ENCODE peak calls at places on chromosomes 6 and 20, in nine cellular contexts. One of them, this sample, is unnamed.
A peak's percentile ranks its signal among the peaks of the same experiment; 100 is the strongest.

GRCh38 chr20:23710771-23711170 is 21.9 kb upstream of the CST4 start:
- DNase-seq in Peyer's patch: no peak
- DNase-seq in ovary: no peak
- DNase-seq in SJSA1: no peak
- DNase-seq in heart right ventricle: no peak
- DNase-seq in CD8-positive, alpha-beta T cell: no peak
- DNase-seq in lung: no peak
- DNase-seq in effector memory CD4-positive, alpha-beta T cell: no peak
- DNase-seq in heart left ventricle: no peak
- DNase-seq in this sample: no peak

GRCh38 chr6:45713981-45714685 is 301.5 kb downstream of the CLIC5 start:
- DNase-seq in CD8-positive, alpha-beta T cell: no peak
- DNase-seq in ovary: no peak
- DNase-seq in Peyer's patch: no peak
- DNase-seq in SJSA1: no peak
- DNase-seq in heart right ventricle: no peak
- DNase-seq in heart left ventricle: no peak
- DNase-seq in effector memory CD4-positive, alpha-beta T cell: no peak
- DNase-seq in lung: no peak
- DNase-seq in this sample: no peak

GRCh38 chr6:28390688-28391087 is 8.9 kb downstream of the ZSCAN12 start:
- DNase-seq in heart right ventricle: no peak
- DNase-seq in CD8-positive, alpha-beta T cell: no peak
- DNase-seq in effector memory CD4-positive, alpha-beta T cell: no peak
- DNase-seq in ovary: no peak
- DNase-seq in lung: no peak
- DNase-seq in SJSA1: no peak
- DNase-seq in heart left ventricle: no peak
- DNase-seq in Peyer's patch: no peak
- DNase-seq in this sample: no peak

GRCh38 chr6:52829046-52829817 is 11.4 kb downstream of the GSTA5 start:
- DNase-seq in ovary: no peak
- DNase-seq in heart right ventricle: no peak
- DNase-seq in effector memory CD4-positive, alpha-beta T cell: no peak
- DNase-seq in SJSA1: no peak
- DNase-seq in CD8-positive, alpha-beta T cell: no peak
- DNase-seq in Peyer's patch: no peak
- DNase-seq in lung: no peak
- DNase-seq in heart left ventricle: no peak
- DNase-seq in this sample: no peak

GRCh38 chr6:118708736-118709135 is 57.3 kb upstream of the CEP85L start:
- DNase-seq in CD8-positive, alpha-beta T cell: no peak
- DNase-seq in lung: no peak
- DNase-seq in SJSA1: no peak
- DNase-seq in heart right ventricle: no peak
- DNase-seq in heart left ventricle: no peak
- DNase-seq in effector memory CD4-positive, alpha-beta T cell: no peak
- DNase-seq in Peyer's patch: no peak
- DNase-seq in ovary: no peak
- DNase-seq in this sample: no peak

GRCh38 chr6:160079686-160080043 is 42.0 kb upstream of the SLC22A1 start:
- DNase-seq in SJSA1: no peak
- DNase-seq in heart right ventricle: no peak
- DNase-seq in heart left ventricle: no peak
- DNase-seq in ovary: no peak
- DNase-seq in CD8-positive, alpha-beta T cell: no peak
- DNase-seq in Peyer's patch: no peak
- DNase-seq in lung: no peak
- DNase-seq in effector memory CD4-positive, alpha-beta T cell: no peak
- DNase-seq in this sample: no peak

GRCh38 chr6:160221918-160222317 is 36.7 kb downstream of the SLC22A2 start:
- DNase-seq in heart left ventricle: no peak
- DNase-seq in ovary: no peak
- DNase-seq in CD8-positive, alpha-beta T cell: no peak
- DNase-seq in heart right ventricle: no peak
- DNase-seq in Peyer's patch: no peak
- DNase-seq in lung: no peak
- DNase-seq in effector memory CD4-positive, alpha-beta T cell: no peak
- DNase-seq in SJSA1: no peak
- DNase-seq in this sample: no peak

GRCh38 chr6:150622941-150623874 is 23.5 kb downstream of the PLEKHG1 start:
- DNase-seq in Peyer's patch: peak; percentile 61
- DNase-seq in CD8-positive, alpha-beta T cell: no peak
- DNase-seq in effector memory CD4-positive, alpha-beta T cell: no peak
- DNase-seq in ovary: no peak
- DNase-seq in SJSA1: no peak
- DNase-seq in heart left ventricle: no peak
- DNase-seq in heart right ventricle: no peak
- DNase-seq in lung: no peak
- DNase-seq in this sample: peak; percentile 35

GRCh38 chr6:90413867-90414266 is 117.2 kb upstream of the BACH2 start:
- DNase-seq in SJSA1: no peak
- DNase-seq in heart left ventricle: peak; percentile 43
- DNase-seq in lung: no peak
- DNase-seq in effector memory CD4-positive, alpha-beta T cell: peak; percentile 72
- DNase-seq in ovary: peak; percentile 63
- DNase-seq in heart right ventricle: peak; percentile 28
- DNase-seq in Peyer's patch: peak; percentile 84
- DNase-seq in CD8-positive, alpha-beta T cell: peak; percentile 72
- DNase-seq in this sample: peak; percentile 80

GRCh38 chr6:114342086-114342825 is 567 bp downstream of the HS3ST5 start:
- DNase-seq in heart right ventricle: no peak
- DNase-seq in Peyer's patch: no peak
- DNase-seq in CD8-positive, alpha-beta T cell: no peak
- DNase-seq in effector memory CD4-positive, alpha-beta T cell: no peak
- DNase-seq in ovary: no peak
- DNase-seq in heart left ventricle: no peak
- DNase-seq in lung: no peak
- DNase-seq in SJSA1: peak; percentile 57
- DNase-seq in this sample: no peak

GRCh38 chr6:154848580-154848979 is 115.4 kb downstream of the SCAF8 start:
- DNase-seq in CD8-positive, alpha-beta T cell: no peak
- DNase-seq in lung: no peak
- DNase-seq in effector memory CD4-positive, alpha-beta T cell: no peak
- DNase-seq in SJSA1: no peak
- DNase-seq in Peyer's patch: no peak
- DNase-seq in ovary: no peak
- DNase-seq in heart right ventricle: no peak
- DNase-seq in heart left ventricle: no peak
- DNase-seq in this sample: no peak

GRCh38 chr20:62576815-62577214 is 65.5 kb upstream of the SLCO4A1 start:
- DNase-seq in heart right ventricle: no peak
- DNase-seq in effector memory CD4-positive, alpha-beta T cell: no peak
- DNase-seq in lung: no peak
- DNase-seq in heart left ventricle: peak; percentile 35
- DNase-seq in CD8-positive, alpha-beta T cell: no peak
- DNase-seq in ovary: no peak
- DNase-seq in SJSA1: no peak
- DNase-seq in Peyer's patch: no peak
- DNase-seq in this sample: no peak

GRCh38 chr6:32154514-32155161 is 697 bp downstream of the PPT2 start:
- DNase-seq in Peyer's patch: peak; percentile 90
- DNase-seq in SJSA1: peak; percentile 73
- DNase-seq in CD8-positive, alpha-beta T cell: peak; percentile 67
- DNase-seq in heart right ventricle: peak; percentile 66
- DNase-seq in ovary: peak; percentile 76
- DNase-seq in heart left ventricle: peak; percentile 78
- DNase-seq in lung: peak; percentile 65
- DNase-seq in effector memory CD4-positive, alpha-beta T cell: peak; percentile 41
- DNase-seq in this sample: peak; percentile 68

GRCh38 chr6:32153835-32154513 is at the start of gene PPT2:
- DNase-seq in heart left ventricle: peak; percentile 96
- DNase-seq in ovary: peak; percentile 94
- DNase-seq in CD8-positive, alpha-beta T cell: peak; percentile 79
- DNase-seq in lung: peak; percentile 68
- DNase-seq in Peyer's patch: peak; percentile 90
- DNase-seq in SJSA1: peak; percentile 90
- DNase-seq in effector memory CD4-positive, alpha-beta T cell: peak; percentile 36
- DNase-seq in heart right ventricle: peak; percentile 95
- DNase-seq in this sample: peak; percentile 68

GRCh38 chr6:32152414-32153251 is 894 bp upstream of the PRRT1 start:
- DNase-seq in SJSA1: no peak
- DNase-seq in heart left ventricle: peak; percentile 41
- DNase-seq in lung: no peak
- DNase-seq in ovary: peak; percentile 56
- DNase-seq in heart right ventricle: no peak
- DNase-seq in Peyer's patch: no peak
- DNase-seq in CD8-positive, alpha-beta T cell: no peak
- DNase-seq in effector memory CD4-positive, alpha-beta T cell: no peak
- DNase-seq in this sample: no peak

GRCh38 chr6:32151885-32152311 is at the start of gene PRRT1:
- DNase-seq in heart left ventricle: no peak
- DNase-seq in CD8-positive, alpha-beta T cell: no peak
- DNase-seq in effector memory CD4-positive, alpha-beta T cell: no peak
- DNase-seq in ovary: peak; percentile 60
- DNase-seq in lung: no peak
- DNase-seq in Peyer's patch: no peak
- DNase-seq in SJSA1: no peak
- DNase-seq in heart right ventricle: no peak
- DNase-seq in this sample: no peak

GRCh38 chr6:32153252-32153834 is 598 bp upstream of the PPT2 start:
- DNase-seq in heart right ventricle: peak; percentile 42
- DNase-seq in SJSA1: peak; percentile 56
- DNase-seq in ovary: peak; percentile 75
- DNase-seq in lung: peak; percentile 72
- DNase-seq in effector memory CD4-positive, alpha-beta T cell: no peak
- DNase-seq in Peyer's patch: peak; percentile 65
- DNase-seq in CD8-positive, alpha-beta T cell: no peak
- DNase-seq in heart left ventricle: peak; percentile 71
- DNase-seq in this sample: no peak
- H3K27me3 ChIP-seq in heart right ventricle: peaks cover 3% of the 10 kb centered on the region
- H3K27me3 ChIP-seq in SJSA1: no peaks in the 10 kb centered on the region
- H3K27me3 ChIP-seq in ovary: no peaks in the 10 kb centered on the region
- H3K27me3 ChIP-seq in lung: no peaks in the 10 kb centered on the region
- H3K27me3 ChIP-seq in effector memory CD4-positive, alpha-beta T cell: peaks cover 11% of the 10 kb centered on the region
- H3K27me3 ChIP-seq in Peyer's patch: no peaks in the 10 kb centered on the region
- H3K27me3 ChIP-seq in CD8-positive, alpha-beta T cell: no peaks in the 10 kb centered on the region
- H3K27me3 ChIP-seq in heart left ventricle: peaks cover 2% of the 10 kb centered on the region
- H3K27me3 ChIP-seq in this sample: peaks cover 6% of the 10 kb centered on the region

GRCh38 chr6:43996614-43997341 is 130.5 kb downstream of the MRPL14 start:
- DNase-seq in ovary: no peak
- DNase-seq in Peyer's patch: no peak
- DNase-seq in effector memory CD4-positive, alpha-beta T cell: no peak
- DNase-seq in heart left ventricle: no peak
- DNase-seq in lung: no peak
- DNase-seq in heart right ventricle: no peak
- DNase-seq in SJSA1: no peak
- DNase-seq in CD8-positive, alpha-beta T cell: no peak
- DNase-seq in this sample: no peak

GRCh38 chr6:43992783-43993505 is 134.3 kb downstream of the MRPL14 start:
- DNase-seq in Peyer's patch: no peak
- DNase-seq in heart left ventricle: peak; percentile 88
- DNase-seq in heart right ventricle: peak; percentile 82
- DNase-seq in CD8-positive, alpha-beta T cell: no peak
- DNase-seq in effector memory CD4-positive, alpha-beta T cell: no peak
- DNase-seq in lung: no peak
- DNase-seq in ovary: no peak
- DNase-seq in SJSA1: no peak
- DNase-seq in this sample: no peak

GRCh38 chr6:43995137-43995536 is 132.1 kb downstream of the MRPL14 start:
- DNase-seq in CD8-positive, alpha-beta T cell: no peak
- DNase-seq in Peyer's patch: no peak
- DNase-seq in ovary: no peak
- DNase-seq in heart right ventricle: no peak
- DNase-seq in heart left ventricle: no peak
- DNase-seq in SJSA1: no peak
- DNase-seq in effector memory CD4-positive, alpha-beta T cell: no peak
- DNase-seq in lung: no peak
- DNase-seq in this sample: no peak

GRCh38 chr6:43992126-43992663 is 135.1 kb downstream of the MRPL14 start:
- DNase-seq in heart right ventricle: no peak
- DNase-seq in SJSA1: no peak
- DNase-seq in Peyer's patch: no peak
- DNase-seq in lung: no peak
- DNase-seq in CD8-positive, alpha-beta T cell: no peak
- DNase-seq in heart left ventricle: no peak
- DNase-seq in effector memory CD4-positive, alpha-beta T cell: no peak
- DNase-seq in ovary: no peak
- DNase-seq in this sample: no peak

GRCh38 chr6:43993881-43994523 is 133.2 kb downstream of the MRPL14 start:
- DNase-seq in ovary: no peak
- DNase-seq in heart right ventricle: no peak
- DNase-seq in Peyer's patch: no peak
- DNase-seq in CD8-positive, alpha-beta T cell: no peak
- DNase-seq in effector memory CD4-positive, alpha-beta T cell: no peak
- DNase-seq in heart left ventricle: no peak
- DNase-seq in SJSA1: no peak
- DNase-seq in lung: no peak
- DNase-seq in this sample: no peak
- H3K27ac ChIP-seq in ovary: no peak overlapping the region
- H3K27ac ChIP-seq in heart right ventricle: peak overlapping the region; percentile 81
- H3K27ac ChIP-seq in Peyer's patch: no peak overlapping the region
- H3K27ac ChIP-seq in CD8-positive, alpha-beta T cell: no peak overlapping the region
- H3K27ac ChIP-seq in effector memory CD4-positive, alpha-beta T cell: no peak overlapping the region
- H3K27ac ChIP-seq in heart left ventricle: peak overlapping the region; percentile 91
- H3K27ac ChIP-seq in SJSA1: no peak overlapping the region
- H3K27ac ChIP-seq in lung: peak overlapping the region; percentile 76
- H3K27ac ChIP-seq in this sample: no peak overlapping the region

GRCh38 chr20:20437314-20437713 is 69.4 kb downstream of the INSM1 start:
- DNase-seq in CD8-positive, alpha-beta T cell: no peak
- DNase-seq in Peyer's patch: no peak
- DNase-seq in ovary: no peak
- DNase-seq in heart left ventricle: no peak
- DNase-seq in SJSA1: no peak
- DNase-seq in effector memory CD4-positive, alpha-beta T cell: no peak
- DNase-seq in heart right ventricle: no peak
- DNase-seq in lung: no peak
- DNase-seq in this sample: no peak
- H3K36me3 ChIP-seq in CD8-positive, alpha-beta T cell: no peaks in the 10 kb centered on the region
- H3K36me3 ChIP-seq in Peyer's patch: no peaks in the 10 kb centered on the region
- H3K36me3 ChIP-seq in ovary: no peaks in the 10 kb centered on the region
- H3K36me3 ChIP-seq in heart left ventricle: peaks cover 6% of the 10 kb centered on the region
- H3K36me3 ChIP-seq in SJSA1: no peaks in the 10 kb centered on the region
- H3K36me3 ChIP-seq in effector memory CD4-positive, alpha-beta T cell: peaks cover 2% of the 10 kb centered on the region
- H3K36me3 ChIP-seq in heart right ventricle: peaks cover 38% of the 10 kb centered on the region
- H3K36me3 ChIP-seq in lung: no peaks in the 10 kb centered on the region
- H3K36me3 ChIP-seq in this sample: no peaks in the 10 kb centered on the region

GRCh38 chr20:3082955-3083952 is 1.3 kb downstream of the AVP start:
- DNase-seq in heart right ventricle: no peak
- DNase-seq in heart left ventricle: no peak
- DNase-seq in CD8-positive, alpha-beta T cell: no peak
- DNase-seq in Peyer's patch: no peak
- DNase-seq in ovary: no peak
- DNase-seq in effector memory CD4-positive, alpha-beta T cell: no peak
- DNase-seq in lung: no peak
- DNase-seq in SJSA1: no peak
- DNase-seq in this sample: no peak
- H3K27me3 ChIP-seq in heart right ventricle: peaks cover 11% of the 10 kb centered on the region
- H3K27me3 ChIP-seq in heart left ventricle: peaks cover 35% of the 10 kb centered on the region
- H3K27me3 ChIP-seq in CD8-positive, alpha-beta T cell: peaks cover 18% of the 10 kb centered on the region
- H3K27me3 ChIP-seq in Peyer's patch: peaks cover 19% of the 10 kb centered on the region
- H3K27me3 ChIP-seq in ovary: no peaks in the 10 kb centered on the region
- H3K27me3 ChIP-seq in effector memory CD4-positive, alpha-beta T cell: peaks cover 25% of the 10 kb centered on the region
- H3K27me3 ChIP-seq in lung: no peaks in the 10 kb centered on the region
- H3K27me3 ChIP-seq in SJSA1: peaks cover 40% of the 10 kb centered on the region
- H3K27me3 ChIP-seq in this sample: peaks cover 16% of the 10 kb centered on the region

This sample was measured in CD4-positive, alpha-beta memory T cell.